ENCODE peak calls at places on chromosome 3, in five cellular contexts. T, O, Q, N and V are unnamed samples.
A peak's percentile ranks its signal among the peaks of the same experiment; 100 is the strongest.

GRCh38 chr3:135966349-135966695 is 794 bp downstream of the PPP2R3A start:
- DNase-seq in T (no peak), O (no peak), Q (peak; percentile 34), N (peak; percentile 39), V (peak; percentile 40)

GRCh38 chr3:43919067-43919466 is 228.3 kb downstream of the ABHD5 start:
- DNase-seq in T (peak; percentile 0), O (no peak), Q (peak; percentile 37), N (no peak), V (no peak)

GRCh38 chr3:10757821-10758130 is 58.3 kb upstream of the SLC6A11 start:
- DNase-seq in T (no peak), O (no peak), Q (no peak), N (no peak), V (no peak)

GRCh38 chr3:113211370-113212154 is at the start of gene BOC:
- DNase-seq in T (no peak), O (no peak), Q (peak; percentile 74), N (peak; percentile 17), V (peak; percentile 66)

GRCh38 chr3:177106184-177106583 is 91.1 kb downstream of the TBL1XR1 start:
- DNase-seq in T (no peak), O (no peak), Q (no peak), N (no peak), V (no peak)

GRCh38 chr3:176513604-176514003 is 683.7 kb downstream of the TBL1XR1 start:
- DNase-seq in T (no peak), O (no peak), Q (peak; percentile 6), N (peak; percentile 15), V (no peak)

GRCh38 chr3:49747792-49748480 is 24.2 kb upstream of the GMPPB start:
- DNase-seq in T (no peak), O (no peak), Q (peak; percentile 87), N (no peak), V (peak; percentile 85)

GRCh38 chr3:12299026-12299425 is 10.2 kb downstream of the PPARG start:
- DNase-seq in T (no peak), O (no peak), Q (no peak), N (no peak), V (no peak)

GRCh38 chr3:42562047-42562907 is 19.5 kb downstream of the SEC22C start:
- DNase-seq in T (no peak), O (no peak), Q (no peak), N (no peak), V (no peak)

GRCh38 chr3:131217296-131217741 is 164.3 kb upstream of the NUDT16 start:
- DNase-seq in T (no peak), O (no peak), Q (peak; percentile 77), N (peak; percentile 21), V (peak; percentile 73)

GRCh38 chr3:11155341-11156025 is 1.2 kb downstream of the HRH1 start:
- DNase-seq in T (peak; percentile 36), O (peak; percentile 36), Q (peak; percentile 88), N (peak; percentile 69), V (peak; percentile 85)

GRCh38 chr3:169822091-169822490 is 9.4 kb upstream of the LRRC34 start:
- DNase-seq in T (no peak), O (no peak), Q (no peak), N (no peak), V (no peak)

GRCh38 chr3:71217640-71218222 is 365.8 kb downstream of the FOXP1 start:
- DNase-seq in T (no peak), O (no peak), Q (no peak), N (no peak), V (no peak)

GRCh38 chr3:195512798-195513345 is 30.3 kb downstream of the PPP1R2 start:
- DNase-seq in T (no peak), O (no peak), Q (no peak), N (no peak), V (no peak)

GRCh38 chr3:149085828-149086231 is 503 bp downstream of the HLTF start:
- DNase-seq in T (no peak), O (no peak), Q (peak; percentile 53), N (no peak), V (peak; percentile 33)

GRCh38 chr3:174598885-174599439 is 260.2 kb upstream of the NAALADL2 start:
- DNase-seq in T (no peak), O (no peak), Q (no peak), N (no peak), V (no peak)

GRCh38 chr3:61009025-61009424 is 242.2 kb downstream of the FHIT start:
- DNase-seq in T (no peak), O (no peak), Q (no peak), N (no peak), V (no peak)

GRCh38 chr3:104629038-104629437 is 737.7 kb upstream of the ALCAM start:
- DNase-seq in T (peak; percentile 30), O (no peak), Q (peak; percentile 83), N (no peak), V (peak; percentile 77)

GRCh38 chr3:139745831-139746230 is 68.1 kb upstream of the NMNAT3 start:
- DNase-seq in T (no peak), O (no peak), Q (peak; percentile 54), N (peak; percentile 35), V (peak; percentile 20)

GRCh38 chr3:48997714-48998637 is 7.9 kb downstream of the P4HTM start:
- DNase-seq in T (no peak), O (no peak), Q (no peak), N (peak; percentile 82), V (no peak)

DNA sequence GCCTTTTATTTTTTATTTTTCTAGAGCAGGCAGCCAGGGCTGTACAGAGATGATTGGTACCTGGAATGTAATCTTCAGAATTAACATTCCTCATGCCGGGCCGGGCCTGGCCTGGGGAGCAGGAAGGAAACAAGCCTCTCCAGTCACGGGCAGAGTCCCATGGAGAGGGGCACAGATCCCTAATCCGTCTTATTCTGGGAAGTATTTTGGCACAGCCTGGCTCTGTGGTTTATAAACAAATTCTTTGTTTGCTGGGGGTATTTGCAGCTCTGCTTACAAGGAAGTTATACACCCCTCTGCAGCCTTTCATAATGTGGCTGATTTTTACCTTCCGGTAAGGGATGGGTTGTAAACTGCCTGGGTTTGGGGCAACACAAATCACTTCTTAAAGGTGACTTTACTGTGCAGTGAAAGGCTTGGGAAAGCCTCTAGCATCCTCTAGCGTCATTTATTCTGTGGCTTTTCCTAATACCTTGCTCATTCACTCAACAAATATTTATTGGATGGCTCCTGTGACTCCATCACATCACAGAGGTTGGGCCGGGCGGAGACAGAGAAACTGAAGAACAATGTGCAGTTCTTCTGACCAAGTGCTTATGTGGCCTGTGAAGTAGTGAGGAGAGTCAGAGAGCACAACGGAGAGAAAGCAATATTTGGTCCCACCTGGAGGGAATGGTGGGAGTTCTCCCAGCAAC is 2.7 kb downstream of the SLC6A20 start:
- DNase-seq in T (no peak), O (no peak), Q (no peak), N (no peak), V (no peak)
- TF ChIP-seq CTCF in T (no peak), O (no peak), Q (no peak), N (no peak), V (no peak)

DNA sequence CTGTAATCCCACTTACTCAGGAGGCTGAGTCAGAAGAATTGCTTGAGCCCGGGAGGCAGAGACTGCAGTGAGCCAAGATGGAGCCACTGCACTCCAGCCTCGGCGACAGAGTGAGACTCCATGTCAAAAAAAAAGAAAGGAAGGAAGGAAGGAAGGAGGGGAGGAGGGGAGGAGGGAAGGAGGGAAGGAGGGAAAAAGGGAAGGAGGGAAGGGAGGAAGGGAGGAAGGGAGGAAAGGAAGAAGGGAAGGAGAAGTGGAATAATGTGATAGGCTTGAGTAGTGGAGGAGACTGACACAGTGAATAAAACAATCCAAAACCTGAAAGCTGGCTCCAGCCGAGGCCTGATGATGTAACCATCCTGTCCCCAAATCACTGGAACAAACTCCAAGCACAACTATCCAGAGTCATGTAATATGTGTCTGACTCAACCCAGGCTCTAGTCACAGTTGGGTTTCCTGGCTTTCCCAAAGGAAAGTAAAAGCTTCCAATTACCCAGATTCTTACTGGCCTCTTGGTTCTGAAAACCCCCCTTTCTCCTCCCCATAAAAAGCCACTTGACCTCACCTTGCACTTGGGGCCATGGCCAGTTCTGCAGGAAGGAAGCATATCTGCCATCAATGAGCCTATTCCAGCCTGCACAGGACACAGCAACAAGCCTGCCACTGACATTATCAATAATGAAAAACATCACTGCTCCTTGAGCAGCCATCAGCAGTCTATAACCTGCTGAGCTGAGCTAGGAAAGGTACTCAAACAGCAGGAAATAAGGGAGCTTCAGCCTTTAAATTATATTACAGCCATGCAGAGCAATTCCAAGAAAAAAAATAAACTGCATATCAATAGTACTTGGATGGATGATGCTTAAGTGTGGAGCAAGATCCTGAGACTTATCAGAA is 48.3 kb downstream of the MB21D2 start:
- DNase-seq in T (no peak), O (peak; percentile 19), Q (peak; percentile 62), N (no peak), V (peak; percentile 60)
- H3K4me3 ChIP-seq in T (no peak overlapping the region), O (peak overlapping the region; percentile 12), Q (no peak overlapping the region), N (no peak overlapping the region), V (peak overlapping the region; percentile 17)

GRCh38 chr3:4689021-4689420 is 195.9 kb downstream of the ITPR1 start:
- DNase-seq in T (no peak), O (no peak), Q (no peak), N (no peak), V (no peak)
- TF ChIP-seq CTCF in T (no peak), O (no peak), Q (no peak), N (no peak), V (no peak)

DNA sequence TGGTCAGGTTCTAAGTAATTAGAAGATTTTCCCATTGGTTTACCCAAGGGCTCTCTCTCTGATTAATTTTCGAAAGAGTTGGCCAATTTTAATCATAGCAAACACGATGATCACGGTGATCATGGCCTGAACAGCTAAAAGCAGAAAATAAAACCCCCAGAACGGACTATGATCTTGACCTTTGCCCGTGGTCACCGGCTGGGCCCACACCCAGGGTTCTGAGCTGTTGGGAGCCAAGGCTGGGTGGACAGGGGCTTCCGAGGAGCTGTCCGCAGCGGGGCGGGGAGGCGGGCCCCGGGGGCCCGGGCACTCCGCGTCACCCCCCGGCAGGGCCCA is 2.5 kb downstream of the GP5 start:
- DNase-seq in T (no peak), O (no peak), Q (no peak), N (no peak), V (no peak)
- H3K4me3 ChIP-seq in T (no peak overlapping the region), O (peak overlapping the region; percentile 57), Q (no peak overlapping the region), N (no peak overlapping the region), V (no peak overlapping the region)

GRCh38 chr3:74891312-74891711 is 276.9 kb upstream of the CNTN3 start:
- DNase-seq in T (no peak), O (no peak), Q (no peak), N (no peak), V (no peak)

DNA sequence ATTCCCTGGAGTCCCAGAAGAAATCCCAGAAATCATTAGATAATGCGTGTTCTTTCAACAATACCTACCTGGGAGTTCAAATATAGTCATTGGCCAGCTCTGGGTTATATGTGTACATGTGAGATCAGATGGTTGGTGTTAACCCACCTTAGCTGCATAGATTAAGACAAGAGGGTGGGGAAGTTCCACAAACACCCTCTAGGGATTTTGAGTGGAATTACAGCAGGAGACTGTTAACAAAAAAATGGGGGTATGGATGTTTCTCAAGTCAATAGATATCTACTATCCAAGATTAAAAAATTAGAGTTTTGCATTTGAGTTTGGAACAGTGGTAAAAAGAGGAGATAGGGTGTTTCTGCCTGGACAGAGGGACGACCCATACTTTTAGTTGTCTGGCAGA is 282.5 kb upstream of the CNTN3 start:
- DNase-seq in T (no peak), O (no peak), Q (no peak), N (no peak), V (no peak)
- TF ChIP-seq CTCF in T (peak; percentile 45), O (no peak), Q (no peak), N (peak; percentile 45), V (peak; percentile 21)